ENCODE peak calls at places on chromosomes 16 and 17, in ten cellular contexts. V is upper lobe of right lung, D is AG09319, K is cardiac fibroblast, X is adrenal gland, M is fibroblast of pulmonary artery, N is OCI-LY7, Y is A549, O is GM06990, E is fibroblast of lung. Q is an unnamed sample.

GRCh38 chr17:30905742-30906100 is 317 bp downstream of the TEFM start:
- DNase-seq in V (no peak), Y (peak; percentile 46), X (no peak), O (peak; percentile 32), N (peak; percentile 9), D (no peak), E (no peak), M (peak; percentile 7), K (no peak), Q (no peak)

GRCh38 chr17:36918260-36918691 is 19.0 kb upstream of the LHX1 start:
- DNase-seq in X (no peak), V (no peak), E (peak; percentile 79), N (no peak), K (no peak), D (no peak), Y (no peak), O (no peak), M (peak; percentile 49), Q (no peak)

GRCh38 chr17:79072544-79072943 is 2.1 kb upstream of the ENGASE start:
- DNase-seq in X (no peak), K (no peak), Y (no peak), D (no peak), M (no peak), O (no peak), N (no peak), E (no peak), V (peak; percentile 61), Q (no peak)

GRCh38 chr16:9372934-9373890 is 281.8 kb downstream of the HAPSTR1 start:
- DNase-seq in K (no peak), Y (no peak), O (no peak), D (no peak), V (no peak), E (no peak), N (no peak), M (no peak), X (no peak), Q (no peak)

GRCh38 chr17:32197987-32198386 is 55.7 kb downstream of the RHOT1 start:
- DNase-seq in Y (no peak), D (no peak), M (no peak), V (no peak), K (no peak), X (no peak), O (no peak), N (no peak), E (no peak), Q (no peak)

GRCh38 chr16:19389246-19389645 is 28.4 kb upstream of the TMC5 start:
- DNase-seq in O (peak; percentile 19), X (peak; percentile 55), V (peak; percentile 85), M (peak; percentile 13), D (no peak), K (peak; percentile 29), N (peak; percentile 60), E (peak; percentile 24), Y (peak; percentile 43), Q (peak; percentile 60)

GRCh38 chr16:970379-970765 is 412 bp downstream of the LMF1 start:
- DNase-seq in Y (peak; percentile 19), M (no peak), K (no peak), O (no peak), X (no peak), N (no peak), E (no peak), D (no peak), V (no peak), Q (no peak)

GRCh38 chr16:71229344-71229743 is 1.2 kb downstream of the HYDIN start:
- DNase-seq in X (no peak), E (no peak), N (no peak), Y (no peak), K (no peak), V (no peak), D (no peak), O (no peak), M (no peak), Q (no peak)

GRCh38 chr16:49491111-49491670 is 117.6 kb downstream of the C16orf78 start:
- DNase-seq in X (no peak), K (no peak), E (no peak), V (peak; percentile 17), Y (no peak), N (no peak), O (no peak), D (no peak), M (no peak), Q (no peak)

GRCh38 chr17:77404812-77405581 is 264.2 kb downstream of the SEC14L1 start:
- DNase-seq in E (peak; percentile 84), K (peak; percentile 78), M (peak; percentile 69), V (peak; percentile 78), D (no peak), O (peak; percentile 69), N (peak; percentile 97), X (peak; percentile 73), Y (no peak), Q (no peak)

GRCh38 chr17:38751144-38751802 is 1.3 kb upstream of the PSMB3 start:
- DNase-seq in M (no peak), N (no peak), E (no peak), Y (no peak), X (no peak), O (no peak), K (no peak), V (no peak), D (no peak), Q (no peak)

GRCh38 chr16:19513377-19514053 is 8.4 kb downstream of the GDE1 start:
- DNase-seq in M (peak; percentile 41), N (no peak), X (no peak), K (peak; percentile 10), V (no peak), Y (no peak), D (no peak), E (no peak), O (no peak), Q (no peak)

GRCh38 chr16:577796-578195 is 8.0 kb downstream of the PIGQ start:
- DNase-seq in K (no peak), O (no peak), N (no peak), X (no peak), D (no peak), V (no peak), Y (no peak), M (no peak), E (no peak), Q (no peak)

GRCh38 chr16:88714420-88715302 is 8.4 kb downstream of the CTU2 start:
- DNase-seq in Y (no peak), E (no peak), M (no peak), K (no peak), N (no peak), X (no peak), V (no peak), O (no peak), D (no peak), Q (no peak)

DNA sequence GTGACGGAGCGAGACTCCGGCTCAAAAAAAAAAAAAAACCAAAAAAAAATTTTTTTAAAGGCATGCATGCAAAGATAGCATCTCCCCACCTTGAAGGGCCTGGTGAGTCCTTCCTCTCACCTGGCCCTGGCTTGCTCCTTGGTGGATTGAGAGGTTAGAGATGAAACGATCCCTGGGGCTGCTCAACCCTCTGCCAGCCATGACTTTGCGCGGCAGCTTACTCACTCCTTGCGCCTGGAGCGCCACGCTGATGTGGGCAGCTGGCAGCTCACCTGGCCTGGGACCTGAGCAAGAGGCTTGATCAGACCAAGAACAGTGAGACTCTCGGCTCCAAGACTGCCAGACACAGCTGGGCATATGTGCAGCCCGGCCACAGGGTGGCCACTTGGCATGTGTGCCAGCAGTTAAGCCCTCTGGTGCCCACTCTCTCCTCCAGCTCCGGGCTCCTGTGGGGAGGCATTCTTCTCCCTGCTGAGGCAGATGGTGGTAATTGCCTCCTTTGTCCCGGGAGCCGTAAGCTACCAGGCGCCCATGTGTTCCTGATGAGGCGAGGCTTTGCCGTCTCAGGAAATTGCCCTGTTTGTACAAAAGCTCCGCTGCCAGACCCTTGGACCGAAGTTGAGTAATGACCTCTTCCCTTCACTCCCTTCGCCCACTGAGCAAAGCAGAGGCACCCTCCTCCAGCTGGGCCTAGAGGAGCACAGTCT is 5.1 kb upstream of the EVPL start:
- DNase-seq in K (no peak), M (no peak), N (no peak), Y (no peak), O (no peak), X (no peak), D (no peak), V (no peak), E (no peak), Q (no peak)
- TF ChIP-seq CTCF in K (no peak), M (no peak), N (peak; percentile 18), Y (no peak), O (no peak), X (no peak), D (no peak), V (peak; percentile 17), E (no peak), Q (no peak)

GRCh38 chr17:81408049-81408448 is 12.8 kb downstream of the BAHCC1 start:
- DNase-seq in V (no peak), O (no peak), M (no peak), E (no peak), K (no peak), X (no peak), N (no peak), Y (no peak), D (no peak), Q (no peak)
- TF ChIP-seq CTCF in V (no peak), O (no peak), M (no peak), E (no peak), K (no peak), X (no peak), N (no peak), Y (no peak), D (no peak), Q (no peak)

GRCh38 chr17:7173687-7174602 is 5.2 kb downstream of the ASGR1 start:
- DNase-seq in M (no peak), K (no peak), X (peak; percentile 62), O (no peak), E (peak; percentile 27), V (peak; percentile 92), D (no peak), N (no peak), Y (no peak), Q (no peak)
- TF ChIP-seq CTCF in M (no peak), K (no peak), X (no peak), O (no peak), E (no peak), V (no peak), D (no peak), N (no peak), Y (no peak), Q (no peak)

GRCh38 chr17:47323382-47324223 is at the start of gene EFCAB13:
- DNase-seq in O (peak; percentile 97), V (peak; percentile 96), Y (peak; percentile 83), X (peak; percentile 92), D (peak; percentile 52), M (peak; percentile 86), E (peak; percentile 81), N (peak; percentile 84), K (peak; percentile 89), Q (peak; percentile 99)
- TF ChIP-seq CTCF in O (no peak), V (peak; percentile 44), Y (peak; percentile 35), X (no peak), D (no peak), M (no peak), E (no peak), N (peak; percentile 47), K (peak; percentile 2), Q (peak; percentile 28)

GRCh38 chr17:34313164-34313563 is 6.1 kb upstream of the CCL8 start:
- DNase-seq in K (peak; percentile 78), D (no peak), Y (no peak), N (no peak), V (no peak), E (no peak), M (peak; percentile 75), O (no peak), X (no peak), Q (no peak)
- TF ChIP-seq CTCF in K (no peak), D (no peak), Y (no peak), N (no peak), V (no peak), E (no peak), M (no peak), O (no peak), X (no peak), Q (no peak)

GRCh38 chr17:16304832-16305231 is 48.4 kb downstream of the CENPV start:
- DNase-seq in D (no peak), N (peak; percentile 57), K (peak; percentile 42), E (peak; percentile 25), O (no peak), X (no peak), Y (no peak), V (no peak), M (peak; percentile 51), Q (peak; percentile 48)
- TF ChIP-seq CTCF in D (peak; percentile 39), N (peak; percentile 81), K (peak; percentile 59), E (peak; percentile 76), O (peak; percentile 63), X (peak; percentile 15), Y (peak; percentile 72), V (no peak), M (peak; percentile 57), Q (peak; percentile 39)

Q was measured in Caco-2.